ENCODE peak calls at places on chromosomes 6 and 20, in nine cellular contexts. N is K562, A is heart left ventricle, W is pancreas, R is left lung, H is MCF 10A, D is stomach, T is gastrocnemius medialis, Q is kidney. K is an unnamed sample.

GRCh38 chr6:25981529-25982263 is 19.1 kb downstream of the TRIM38 start:
- DNase-seq in R (no peak), N (no peak), W (no peak), T (no peak), Q (no peak), D (no peak), H (no peak), A (no peak), K (no peak)

GRCh38 chr6:141548969-141549368 is 583.8 kb upstream of the GJE1 start:
- DNase-seq in R (no peak), Q (no peak), W (no peak), T (no peak), D (no peak), A (no peak), N (no peak), H (peak), K (no peak)

GRCh38 chr6:106684011-106684410 is 54.6 kb downstream of the QRSL1 start:
- DNase-seq in D (no peak), W (no peak), R (no peak), Q (no peak), N (no peak), T (no peak), A (no peak), H (no peak), K (no peak)

GRCh38 chr6:170124836-170125235 is 166.0 kb downstream of the DLL1 start:
- DNase-seq in R (peak), A (peak), W (no peak), D (peak), N (no peak), T (no peak), H (peak), Q (peak), K (peak)

GRCh38 chr6:170042596-170043118 is 248.2 kb downstream of the DLL1 start:
- DNase-seq in H (no peak), N (peak), W (peak), Q (peak), D (no peak), A (no peak), R (no peak), T (no peak), K (no peak)

GRCh38 chr20:36493801-36494114 is 47.6 kb upstream of the MYL9 start:
- DNase-seq in Q (peak), D (peak), W (peak), H (no peak), N (no peak), T (peak), R (no peak), A (peak), K (no peak)

GRCh38 chr6:33201147-33201545 is 479 bp downstream of the SLC39A7 start:
- DNase-seq in D (no peak), W (no peak), T (no peak), R (no peak), A (no peak), Q (no peak), N (peak), H (no peak), K (peak)

GRCh38 chr6:35970181-35970580 is 49.3 kb upstream of the SRPK1 start:
- DNase-seq in A (no peak), W (no peak), D (no peak), N (no peak), Q (no peak), R (no peak), H (peak), T (no peak), K (peak)

DNA sequence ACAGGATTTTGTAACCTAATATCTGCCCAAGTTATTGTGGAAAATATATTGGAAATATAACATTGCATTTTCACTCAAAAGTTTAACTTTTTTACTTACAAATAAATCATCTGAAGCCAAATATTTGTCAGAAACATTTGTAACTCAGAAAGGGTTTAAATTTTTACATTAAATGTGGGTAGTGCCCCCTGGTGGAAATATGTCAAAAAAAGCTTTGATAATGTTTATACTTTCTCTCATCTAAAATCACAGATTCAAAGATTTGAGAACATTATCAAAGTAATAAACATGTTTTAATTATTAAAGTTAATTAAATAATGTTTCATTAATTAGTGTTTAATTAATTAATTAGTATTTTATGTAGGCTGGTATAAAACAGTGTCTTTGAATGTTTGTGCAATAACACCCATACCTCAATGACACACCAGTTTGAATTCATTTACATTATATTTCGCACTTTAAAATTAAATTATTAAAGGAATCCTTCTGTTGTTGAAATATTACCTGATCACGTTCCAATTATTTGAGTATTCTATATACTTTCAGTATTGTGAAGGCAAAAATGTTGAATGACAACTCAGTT is 320.1 kb upstream of the FKBP1C start:
- DNase-seq in Q (no peak), T (no peak), R (no peak), N (peak), D (no peak), A (no peak), W (no peak), H (peak), K (peak)
- TF ChIP-seq CTCF in Q (no peak), T (no peak), R (peak), N (peak), D (no peak), A (no peak), W (peak), H (peak), K (no peak)

DNA sequence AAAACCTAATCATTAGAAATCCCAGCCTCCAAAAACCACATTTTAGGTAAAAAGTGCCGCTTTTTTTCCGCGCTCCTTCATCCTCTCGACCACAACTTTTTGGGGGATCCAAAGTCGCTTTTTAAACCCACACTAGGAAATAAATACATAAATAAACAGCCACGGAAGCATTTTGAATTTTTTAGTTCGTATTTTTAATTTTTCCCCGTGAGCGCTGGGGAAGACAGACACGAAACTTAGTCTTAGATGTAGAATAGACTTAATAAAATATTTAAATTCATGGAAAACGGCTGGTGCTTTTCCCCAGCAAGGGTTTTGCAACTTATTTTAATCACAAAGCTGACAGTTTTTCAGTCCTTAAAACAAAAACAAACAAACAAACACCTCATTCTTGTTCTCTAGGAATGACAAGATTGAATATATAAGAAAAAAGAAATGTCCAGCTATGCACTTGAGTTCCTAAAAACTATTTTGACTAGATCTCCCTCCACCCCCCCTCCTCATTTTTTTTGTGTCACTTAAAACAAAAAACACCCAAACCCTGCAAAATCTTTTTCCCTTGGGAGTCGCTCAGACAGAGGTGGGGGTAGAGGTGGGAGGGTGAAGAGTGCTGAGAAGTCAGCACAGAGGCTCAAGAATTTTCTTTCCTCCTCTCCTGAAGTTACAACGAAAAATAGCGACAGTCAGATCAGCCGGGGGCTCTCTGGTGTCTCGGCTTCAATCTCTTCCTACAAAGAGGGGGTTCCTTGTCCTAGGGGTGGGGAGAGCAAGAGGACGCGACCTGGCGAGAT is 43.4 kb upstream of the SUPT3H start:
- DNase-seq in N (peak), A (no peak), D (no peak), Q (no peak), R (no peak), W (no peak), T (no peak), H (no peak), K (no peak)
- TF ChIP-seq CTCF in N (no peak), A (no peak), D (no peak), Q (no peak), R (no peak), W (no peak), T (no peak), H (no peak), K (no peak)

GRCh38 chr6:48144024-48144423 is 33.0 kb upstream of the PTCHD4 start:
- DNase-seq in N (no peak), T (no peak), D (no peak), R (no peak), A (no peak), W (no peak), Q (no peak), H (no peak), K (no peak)

GRCh38 chr6:48136856-48137255 is 25.9 kb upstream of the PTCHD4 start:
- DNase-seq in N (no peak), D (no peak), A (no peak), H (no peak), T (no peak), Q (no peak), W (no peak), R (no peak), K (no peak)

GRCh38 chr6:48140221-48140620 is 29.2 kb upstream of the PTCHD4 start:
- DNase-seq in H (peak), R (no peak), W (no peak), D (no peak), Q (no peak), N (no peak), A (no peak), T (no peak), K (no peak)

GRCh38 chr6:48147101-48147500 is 36.1 kb upstream of the PTCHD4 start:
- DNase-seq in R (no peak), H (no peak), D (no peak), N (no peak), Q (no peak), W (no peak), A (no peak), T (no peak), K (no peak)

DNA sequence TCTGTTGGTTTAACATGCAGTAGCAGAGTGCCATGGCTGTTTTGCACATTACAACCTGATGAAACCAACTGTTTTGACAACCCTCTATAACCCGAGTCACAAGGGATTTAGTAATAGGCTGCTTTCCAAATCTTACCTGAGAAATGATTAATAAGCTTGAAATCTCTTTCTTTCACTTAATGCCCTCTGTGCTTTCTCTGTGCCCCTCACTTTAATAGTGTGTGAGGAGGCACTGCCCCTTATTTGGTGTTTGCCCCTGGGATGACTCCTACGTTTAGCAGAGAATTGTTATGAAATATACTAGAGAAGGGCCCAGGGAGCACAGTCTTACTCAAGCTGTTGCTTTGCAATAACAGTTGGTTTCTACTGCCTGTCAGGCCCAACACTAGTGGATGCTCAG is 31.0 kb upstream of the PTCHD4 start:
- DNase-seq in A (no peak), N (no peak), T (no peak), Q (no peak), D (no peak), H (peak), R (no peak), W (no peak), K (no peak)
- TF ChIP-seq CTCF in A (no peak), N (no peak), T (no peak), Q (no peak), D (no peak), H (no peak), R (no peak), W (no peak), K (no peak)

GRCh38 chr6:146874278-146875018 is 275.7 kb downstream of the ADGB start:
- DNase-seq in H (no peak), Q (no peak), W (no peak), R (no peak), N (no peak), A (no peak), D (no peak), T (no peak), K (no peak)
- TF ChIP-seq CTCF in H (no peak), Q (no peak), W (no peak), R (no peak), N (no peak), A (no peak), D (no peak), T (no peak), K (no peak)

GRCh38 chr6:129605962-129606361 is 104.0 kb downstream of the ARHGAP18 start:
- DNase-seq in W (no peak), N (no peak), Q (no peak), T (no peak), A (no peak), D (no peak), H (no peak), R (no peak), K (no peak)

GRCh38 chr6:129604321-129604720 is 105.7 kb downstream of the ARHGAP18 start:
- DNase-seq in N (no peak), T (no peak), W (no peak), Q (no peak), R (no peak), H (no peak), D (no peak), A (no peak), K (no peak)

GRCh38 chr6:129603731-129604130 is 106.2 kb downstream of the ARHGAP18 start:
- DNase-seq in Q (no peak), D (no peak), N (no peak), A (no peak), R (no peak), T (no peak), W (no peak), H (no peak), K (no peak)

GRCh38 chr6:129606664-129607063 is 103.3 kb downstream of the ARHGAP18 start:
- DNase-seq in N (no peak), A (no peak), Q (no peak), H (peak), W (no peak), R (no peak), D (no peak), T (no peak), K (no peak)

DNA sequence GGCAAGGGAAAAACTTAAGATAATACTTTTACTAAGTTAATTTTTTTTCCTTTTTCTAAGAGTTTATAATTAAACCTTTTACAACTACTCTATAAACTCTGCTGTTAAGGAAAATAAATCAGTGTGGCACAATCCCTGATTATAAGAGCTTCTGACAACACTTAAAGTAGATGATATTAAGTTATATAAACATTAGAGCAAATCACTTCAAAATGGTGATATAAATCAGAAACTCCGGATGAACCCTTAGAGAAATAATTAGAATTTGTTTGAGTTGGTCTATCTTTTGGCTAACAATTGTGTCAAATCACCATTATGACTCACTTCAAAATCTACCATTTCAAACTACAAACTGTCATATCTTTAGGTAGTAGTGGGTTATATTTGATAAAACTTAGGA is 104.9 kb downstream of the ARHGAP18 start:
- DNase-seq in R (no peak), H (no peak), A (no peak), D (no peak), T (no peak), Q (no peak), W (no peak), N (no peak), K (no peak)
- TF ChIP-seq CTCF in R (no peak), H (no peak), A (no peak), D (no peak), T (no peak), Q (no peak), W (no peak), N (no peak), K (no peak)

GRCh38 chr6:37257320-37257633 is 295 bp upstream of the TBC1D22B start:
- DNase-seq in W (no peak), D (no peak), T (no peak), R (no peak), N (no peak), H (no peak), A (no peak), Q (no peak), K (no peak)
- TF ChIP-seq CTCF in W (no peak), D (no peak), T (no peak), R (no peak), N (no peak), H (no peak), A (no peak), Q (no peak), K (no peak)